ENCODE peak calls at places on chromosomes 6 and 20, in four cellular contexts. V, Y, M and K are unnamed samples.
A peak's percentile ranks its signal among the peaks of the same experiment; 100 is the strongest.

GRCh38 chr6:139863356-139863755 is 488.9 kb upstream of the CITED2 start:
- DNase-seq in Y (no peak), M (no peak), V (no peak), K (no peak)

GRCh38 chr6:152293404-152293803 is 343.8 kb downstream of the SYNE1 start:
- DNase-seq in M (peak; percentile 17), Y (no peak), V (no peak), K (no peak)

GRCh38 chr6:28541996-28542395 is 16.3 kb downstream of the GPX5 start:
- DNase-seq in M (no peak), Y (no peak), V (no peak), K (no peak)

GRCh38 chr20:20083796-20084195 is 31.5 kb downstream of the CFAP61 start:
- DNase-seq in M (no peak), Y (no peak), V (no peak), K (no peak)

GRCh38 chr6:144854654-144855053 is 569.5 kb downstream of the UTRN start:
- DNase-seq in M (no peak), V (no peak), Y (no peak), K (no peak)

GRCh38 chr6:30647802-30648460 is 998 bp downstream of the C6orf136 start:
- DNase-seq in Y (no peak), V (no peak), M (no peak), K (no peak)

GRCh38 chr6:102438181-102438580 is 1044.7 kb downstream of the GRIK2 start:
- DNase-seq in V (no peak), M (no peak), Y (no peak), K (no peak)

GRCh38 chr20:4953881-4954280 is 47.4 kb downstream of the SLC23A2 start:
- DNase-seq in Y (no peak), V (no peak), M (no peak), K (no peak)

GRCh38 chr6:147195510-147195909 is 8.7 kb upstream of the STXBP5 start:
- DNase-seq in Y (no peak), V (no peak), M (no peak), K (no peak)

GRCh38 chr20:5390719-5391118 is 74.0 kb upstream of the PROKR2 start:
- DNase-seq in Y (no peak), M (no peak), V (no peak), K (no peak)

GRCh38 chr6:11328613-11329247 is 96.3 kb upstream of the NEDD9 start:
- DNase-seq in M (no peak), V (no peak), Y (no peak), K (no peak)

GRCh38 chr6:131694832-131695426 is 6.3 kb downstream of the OR2A4 start:
- DNase-seq in M (peak; percentile 33), V (no peak), Y (peak; percentile 44), K (no peak)

GRCh38 chr6:87971605-87972262 is 75.9 kb upstream of the SPACA1 start:
- DNase-seq in Y (no peak), V (no peak), M (no peak), K (no peak)

GRCh38 chr6:2988076-2988425 is 11.6 kb upstream of the NQO2 start:
- DNase-seq in M (no peak), V (no peak), Y (no peak), K (no peak)

GRCh38 chr6:2990179-2990931 is 9.3 kb upstream of the NQO2 start:
- DNase-seq in Y (peak; percentile 57), V (no peak), M (peak; percentile 38), K (peak; percentile 74)

GRCh38 chr6:2989332-2990178 is 10.1 kb upstream of the NQO2 start:
- DNase-seq in Y (peak; percentile 77), V (no peak), M (peak; percentile 89), K (peak; percentile 95)

GRCh38 chr6:2986722-2987196 is 12.9 kb upstream of the NQO2 start:
- DNase-seq in M (no peak), Y (no peak), V (no peak), K (peak; percentile 80)

GRCh38 chr6:2988426-2989331 is 11.0 kb upstream of the NQO2 start:
- DNase-seq in V (peak; percentile 97), M (peak; percentile 90), Y (peak; percentile 90), K (peak; percentile 95)
- TF ChIP-seq POLR2A in V (peak; percentile 56), M (peak; percentile 73), Y (peak; percentile 18), K (peak; percentile 56)

DNA sequence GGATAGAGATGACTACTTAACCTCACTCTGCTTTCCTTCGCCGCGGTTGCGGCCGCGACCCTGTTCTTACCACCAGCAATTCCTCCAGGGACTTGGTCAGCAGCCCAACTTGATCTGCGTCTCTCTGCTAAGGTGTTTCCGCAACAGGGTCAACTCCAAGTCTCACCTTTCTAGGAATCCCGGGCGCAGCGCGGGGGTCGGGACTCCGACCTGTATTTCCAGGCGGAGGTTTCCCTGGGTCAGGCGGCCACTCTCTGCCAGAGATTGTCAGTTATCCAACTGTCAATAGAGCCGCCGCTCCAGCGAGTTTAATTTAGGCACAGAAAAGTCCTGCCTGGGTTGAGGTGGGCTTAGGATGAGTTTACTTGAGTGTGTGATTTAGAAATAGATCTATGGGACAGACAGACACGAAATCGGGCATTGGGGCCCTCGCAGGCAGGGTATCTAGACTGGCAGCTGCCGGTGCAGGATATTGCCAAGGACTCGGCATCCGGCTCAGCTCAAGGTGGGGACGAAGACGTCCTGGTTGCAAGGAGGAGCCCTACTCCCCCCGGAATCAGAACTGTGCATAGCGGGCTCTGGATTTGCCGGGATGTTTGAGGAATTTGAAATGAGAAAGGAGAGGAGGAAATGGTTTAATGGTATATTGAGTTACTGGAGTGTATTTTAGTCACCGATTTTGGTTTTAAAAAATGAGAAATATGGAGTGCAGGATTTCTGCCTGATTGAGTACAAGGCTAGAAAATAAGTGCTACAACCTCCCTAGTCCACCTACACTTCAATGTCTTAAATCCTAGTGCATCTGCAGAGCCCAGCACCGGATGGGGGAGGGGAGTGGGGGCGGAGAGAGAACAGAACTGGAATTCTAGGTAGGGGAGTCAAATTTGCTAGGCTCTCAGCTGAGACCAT is 23.7 kb downstream of the POM121L2 start:
- DNase-seq in Y (no peak), M (no peak), V (peak; percentile 48), K (no peak)
- H3K9me3 ChIP-seq in Y (peaks cover 8% of the 10 kb centered on the region), M (no peaks in the 10 kb centered on the region), V (peaks cover 19% of the 10 kb centered on the region), K (no peaks in the 10 kb centered on the region)

DNA sequence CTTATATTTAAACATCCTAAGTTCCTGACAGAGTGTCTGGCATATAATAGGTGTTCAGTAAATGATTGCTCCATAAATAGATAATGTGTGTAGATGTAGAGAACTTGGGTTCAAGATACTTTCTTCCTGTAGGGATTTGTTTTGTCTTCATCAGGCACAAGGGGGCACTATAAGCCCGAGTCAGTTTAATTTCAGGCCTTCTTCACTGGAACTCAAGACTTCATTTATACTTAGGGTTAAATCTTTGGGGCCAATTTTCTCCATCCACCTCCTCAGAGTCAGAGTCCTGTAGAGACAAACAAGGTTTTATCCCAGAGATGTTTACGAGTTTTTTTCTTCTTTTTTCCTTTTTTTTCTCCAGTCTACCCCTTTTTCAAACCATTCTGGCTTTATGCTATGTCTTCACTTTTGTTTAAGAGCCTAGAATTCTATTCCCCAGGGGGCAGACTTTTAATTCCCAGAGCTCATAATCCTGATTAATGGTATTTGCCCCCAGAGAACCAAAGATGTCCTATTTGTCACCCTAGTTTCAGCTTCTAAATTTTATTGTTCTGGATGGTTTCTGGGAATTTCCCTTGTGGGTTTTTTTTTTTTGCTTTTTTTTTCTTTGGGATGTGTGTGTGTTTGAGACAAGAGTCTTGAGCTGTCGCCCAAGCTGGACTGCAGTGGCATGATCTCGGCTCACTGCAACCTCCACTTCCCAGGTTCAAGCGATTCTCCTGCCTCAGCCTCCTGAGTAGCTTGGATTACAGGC is 88.4 kb downstream of the HFE start:
- DNase-seq in Y (no peak), V (no peak), M (peak; percentile 62), K (no peak)
- TF ChIP-seq POLR2A in Y (no peak), V (no peak), M (no peak), K (no peak)

GRCh38 chr6:67544851-67545452 is 1090.1 kb upstream of the ADGRB3 start:
- DNase-seq in M (no peak), Y (no peak), V (no peak), K (no peak)
- H3K9me3 ChIP-seq in M (peaks cover 18% of the 10 kb centered on the region), Y (no peaks in the 10 kb centered on the region), V (peaks cover 17% of the 10 kb centered on the region), K (no peaks in the 10 kb centered on the region)

GRCh38 chr20:51575486-51575885 is 33.0 kb upstream of the NFATC2 start:
- DNase-seq in V (no peak), M (no peak), Y (no peak), K (no peak)

GRCh38 chr20:51574248-51575033 is 31.9 kb upstream of the NFATC2 start:
- DNase-seq in Y (no peak), M (no peak), V (no peak), K (no peak)

GRCh38 chr20:51570755-51571469 is 28.4 kb upstream of the NFATC2 start:
- DNase-seq in Y (no peak), V (no peak), M (peak; percentile 15), K (no peak)

GRCh38 chr20:51571470-51571794 is 28.9 kb upstream of the NFATC2 start:
- DNase-seq in M (no peak), V (no peak), Y (no peak), K (no peak)

DNA sequence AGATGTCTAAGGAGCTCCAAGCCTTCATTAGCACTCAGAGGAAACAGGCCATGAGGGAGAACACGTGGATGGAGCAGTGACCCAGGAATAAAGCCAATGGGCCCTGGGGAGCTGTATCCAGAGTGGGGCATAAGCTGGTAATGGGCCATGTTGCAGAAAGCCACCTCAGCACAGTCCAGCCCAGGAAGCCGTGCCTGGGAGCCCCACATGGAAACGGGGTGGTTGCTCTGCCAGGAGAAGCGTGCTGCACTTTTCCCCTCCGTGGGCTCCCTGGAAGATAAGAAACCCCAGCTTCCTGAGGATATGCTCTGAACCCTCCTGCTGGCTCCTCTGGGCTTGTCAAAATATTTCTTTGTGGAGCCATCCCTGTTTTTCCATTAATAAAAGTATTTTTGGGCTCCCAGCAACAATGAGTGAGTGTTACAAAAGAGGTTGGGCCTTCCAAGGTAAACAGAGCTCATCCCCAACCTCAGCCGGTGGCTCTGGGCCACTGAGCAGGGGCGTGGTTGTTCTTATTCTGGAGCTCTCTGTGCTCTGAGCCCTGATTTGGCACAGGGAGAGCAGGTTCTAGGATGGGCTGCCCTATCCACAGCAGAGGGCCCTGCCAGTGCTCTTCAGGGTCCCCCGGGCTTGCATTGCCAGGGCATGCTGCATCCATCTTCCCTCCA is 31.2 kb upstream of the NFATC2 start:
- DNase-seq in Y (no peak), V (no peak), M (no peak), K (no peak)
- TF ChIP-seq POLR2A in Y (no peak), V (no peak), M (no peak), K (no peak)